ENCODE peak calls at places on chromosome 21, in ten cellular contexts. One of them, this sample, is unnamed.

GRCh38 chr21:32173106-32173755 is 105.6 kb downstream of the MIS18A start:
- DNase-seq in SHP77 treated with DMSO at 0.1 percent for 48 hours: no peak
- DNase-seq in nucleus accumbens: no peak
- DNase-seq in LHCN-M2: no peak
- DNase-seq in stimulated activated CD4-positive, alpha-beta T cell treated with anti-CD3 and anti-CD28 coated beads, Interleukin-4, amount 100 ng/mL, for 48 hours: no peak
- DNase-seq in coronary artery: no peak
- DNase-seq in SK-N-DZ: no peak
- DNase-seq in adrenal gland: no peak
- DNase-seq in GM04503: peak; percentile 1
- DNase-seq in skeletal muscle cell: no peak
- DNase-seq in this sample: no peak

GRCh38 chr21:37762606-37763005 is 153.7 kb downstream of the KCNJ6 start:
- DNase-seq in adrenal gland: no peak
- DNase-seq in skeletal muscle cell: peak; percentile 19
- DNase-seq in coronary artery: peak; percentile 62
- DNase-seq in LHCN-M2: peak; percentile 79
- DNase-seq in SHP77 treated with DMSO at 0.1 percent for 48 hours: no peak
- DNase-seq in GM04503: no peak
- DNase-seq in SK-N-DZ: no peak
- DNase-seq in nucleus accumbens: no peak
- DNase-seq in stimulated activated CD4-positive, alpha-beta T cell treated with anti-CD3 and anti-CD28 coated beads, Interleukin-4, amount 100 ng/mL, for 48 hours: no peak
- DNase-seq in this sample: no peak

GRCh38 chr21:46184625-46185555 is 631 bp upstream of the SPATC1L start:
- DNase-seq in skeletal muscle cell: peak; percentile 56
- DNase-seq in LHCN-M2: peak; percentile 72
- DNase-seq in stimulated activated CD4-positive, alpha-beta T cell treated with anti-CD3 and anti-CD28 coated beads, Interleukin-4, amount 100 ng/mL, for 48 hours: peak; percentile 53
- DNase-seq in SK-N-DZ: peak; percentile 86
- DNase-seq in nucleus accumbens: peak; percentile 74
- DNase-seq in SHP77 treated with DMSO at 0.1 percent for 48 hours: peak; percentile 66
- DNase-seq in coronary artery: peak; percentile 85
- DNase-seq in adrenal gland: peak; percentile 83
- DNase-seq in GM04503: peak; percentile 56
- DNase-seq in this sample: peak; percentile 89

GRCh38 chr21:44767834-44768831 is 33.5 kb downstream of the UBE2G2 start:
- DNase-seq in SK-N-DZ: peak; percentile 10
- DNase-seq in GM04503: no peak
- DNase-seq in LHCN-M2: no peak
- DNase-seq in nucleus accumbens: no peak
- DNase-seq in skeletal muscle cell: no peak
- DNase-seq in adrenal gland: no peak
- DNase-seq in coronary artery: peak; percentile 53
- DNase-seq in stimulated activated CD4-positive, alpha-beta T cell treated with anti-CD3 and anti-CD28 coated beads, Interleukin-4, amount 100 ng/mL, for 48 hours: no peak
- DNase-seq in SHP77 treated with DMSO at 0.1 percent for 48 hours: no peak
- DNase-seq in this sample: no peak

GRCh38 chr21:39781331-39781730 is 36.3 kb downstream of the IGSF5 start:
- DNase-seq in GM04503: no peak
- DNase-seq in SK-N-DZ: no peak
- DNase-seq in nucleus accumbens: no peak
- DNase-seq in adrenal gland: no peak
- DNase-seq in coronary artery: no peak
- DNase-seq in LHCN-M2: no peak
- DNase-seq in stimulated activated CD4-positive, alpha-beta T cell treated with anti-CD3 and anti-CD28 coated beads, Interleukin-4, amount 100 ng/mL, for 48 hours: no peak
- DNase-seq in skeletal muscle cell: no peak
- DNase-seq in SHP77 treated with DMSO at 0.1 percent for 48 hours: no peak
- DNase-seq in this sample: no peak

GRCh38 chr21:40507978-40508377 is 339.0 kb downstream of the DSCAM start:
- DNase-seq in adrenal gland: no peak
- DNase-seq in LHCN-M2: no peak
- DNase-seq in SHP77 treated with DMSO at 0.1 percent for 48 hours: no peak
- DNase-seq in nucleus accumbens: no peak
- DNase-seq in SK-N-DZ: no peak
- DNase-seq in skeletal muscle cell: no peak
- DNase-seq in GM04503: no peak
- DNase-seq in coronary artery: no peak
- DNase-seq in stimulated activated CD4-positive, alpha-beta T cell treated with anti-CD3 and anti-CD28 coated beads, Interleukin-4, amount 100 ng/mL, for 48 hours: no peak
- DNase-seq in this sample: no peak

GRCh38 chr21:25062061-25062460 is 545.2 kb downstream of the MRPL39 start:
- DNase-seq in nucleus accumbens: no peak
- DNase-seq in skeletal muscle cell: no peak
- DNase-seq in GM04503: no peak
- DNase-seq in SHP77 treated with DMSO at 0.1 percent for 48 hours: no peak
- DNase-seq in LHCN-M2: no peak
- DNase-seq in coronary artery: no peak
- DNase-seq in stimulated activated CD4-positive, alpha-beta T cell treated with anti-CD3 and anti-CD28 coated beads, Interleukin-4, amount 100 ng/mL, for 48 hours: no peak
- DNase-seq in SK-N-DZ: no peak
- DNase-seq in adrenal gland: no peak
- DNase-seq in this sample: no peak

GRCh38 chr21:37370152-37371040 is 3.8 kb downstream of the DYRK1A start:
- DNase-seq in coronary artery: no peak
- DNase-seq in stimulated activated CD4-positive, alpha-beta T cell treated with anti-CD3 and anti-CD28 coated beads, Interleukin-4, amount 100 ng/mL, for 48 hours: no peak
- DNase-seq in skeletal muscle cell: peak; percentile 38
- DNase-seq in SK-N-DZ: no peak
- DNase-seq in adrenal gland: no peak
- DNase-seq in LHCN-M2: no peak
- DNase-seq in SHP77 treated with DMSO at 0.1 percent for 48 hours: no peak
- DNase-seq in GM04503: no peak
- DNase-seq in nucleus accumbens: no peak
- DNase-seq in this sample: no peak

GRCh38 chr21:38478782-38479181 is 19.5 kb downstream of the ERG start:
- DNase-seq in stimulated activated CD4-positive, alpha-beta T cell treated with anti-CD3 and anti-CD28 coated beads, Interleukin-4, amount 100 ng/mL, for 48 hours: no peak
- DNase-seq in SHP77 treated with DMSO at 0.1 percent for 48 hours: no peak
- DNase-seq in skeletal muscle cell: no peak
- DNase-seq in SK-N-DZ: no peak
- DNase-seq in nucleus accumbens: no peak
- DNase-seq in LHCN-M2: no peak
- DNase-seq in coronary artery: no peak
- DNase-seq in GM04503: no peak
- DNase-seq in adrenal gland: no peak
- DNase-seq in this sample: no peak

GRCh38 chr21:42218836-42219605 is at the start of gene ABCG1:
- DNase-seq in stimulated activated CD4-positive, alpha-beta T cell treated with anti-CD3 and anti-CD28 coated beads, Interleukin-4, amount 100 ng/mL, for 48 hours: peak; percentile 32
- DNase-seq in nucleus accumbens: peak; percentile 54
- DNase-seq in coronary artery: no peak
- DNase-seq in LHCN-M2: no peak
- DNase-seq in SHP77 treated with DMSO at 0.1 percent for 48 hours: no peak
- DNase-seq in GM04503: no peak
- DNase-seq in adrenal gland: peak; percentile 80
- DNase-seq in skeletal muscle cell: no peak
- DNase-seq in SK-N-DZ: no peak
- DNase-seq in this sample: no peak

GRCh38 chr21:19501115-19501514 is 1097.5 kb upstream of the TMPRSS15 start:
- DNase-seq in LHCN-M2: no peak
- DNase-seq in skeletal muscle cell: no peak
- DNase-seq in SHP77 treated with DMSO at 0.1 percent for 48 hours: no peak
- DNase-seq in adrenal gland: no peak
- DNase-seq in SK-N-DZ: no peak
- DNase-seq in coronary artery: no peak
- DNase-seq in GM04503: no peak
- DNase-seq in stimulated activated CD4-positive, alpha-beta T cell treated with anti-CD3 and anti-CD28 coated beads, Interleukin-4, amount 100 ng/mL, for 48 hours: no peak
- DNase-seq in nucleus accumbens: no peak
- DNase-seq in this sample: no peak

GRCh38 chr21:42862774-42863503 is 16.4 kb downstream of the WDR4 start:
- DNase-seq in SK-N-DZ: no peak
- DNase-seq in GM04503: no peak
- DNase-seq in LHCN-M2: no peak
- DNase-seq in SHP77 treated with DMSO at 0.1 percent for 48 hours: no peak
- DNase-seq in nucleus accumbens: no peak
- DNase-seq in skeletal muscle cell: no peak
- DNase-seq in adrenal gland: no peak
- DNase-seq in coronary artery: no peak
- DNase-seq in stimulated activated CD4-positive, alpha-beta T cell treated with anti-CD3 and anti-CD28 coated beads, Interleukin-4, amount 100 ng/mL, for 48 hours: no peak
- DNase-seq in this sample: no peak

GRCh38 chr21:42495027-42495426 is 997 bp downstream of the RSPH1 start:
- DNase-seq in skeletal muscle cell: no peak
- DNase-seq in LHCN-M2: no peak
- DNase-seq in GM04503: no peak
- DNase-seq in SHP77 treated with DMSO at 0.1 percent for 48 hours: no peak
- DNase-seq in SK-N-DZ: no peak
- DNase-seq in stimulated activated CD4-positive, alpha-beta T cell treated with anti-CD3 and anti-CD28 coated beads, Interleukin-4, amount 100 ng/mL, for 48 hours: no peak
- DNase-seq in coronary artery: no peak
- DNase-seq in nucleus accumbens: no peak
- DNase-seq in adrenal gland: no peak
- DNase-seq in this sample: no peak

GRCh38 chr21:44456207-44456914 is 1.1 kb downstream of the LRRC3 start:
- DNase-seq in stimulated activated CD4-positive, alpha-beta T cell treated with anti-CD3 and anti-CD28 coated beads, Interleukin-4, amount 100 ng/mL, for 48 hours: no peak
- DNase-seq in nucleus accumbens: no peak
- DNase-seq in SK-N-DZ: no peak
- DNase-seq in coronary artery: no peak
- DNase-seq in GM04503: no peak
- DNase-seq in SHP77 treated with DMSO at 0.1 percent for 48 hours: no peak
- DNase-seq in adrenal gland: no peak
- DNase-seq in LHCN-M2: no peak
- DNase-seq in skeletal muscle cell: no peak
- DNase-seq in this sample: no peak

GRCh38 chr21:32233055-32233546 is 45.7 kb downstream of the MIS18A start:
- DNase-seq in stimulated activated CD4-positive, alpha-beta T cell treated with anti-CD3 and anti-CD28 coated beads, Interleukin-4, amount 100 ng/mL, for 48 hours: no peak
- DNase-seq in nucleus accumbens: no peak
- DNase-seq in GM04503: no peak
- DNase-seq in LHCN-M2: no peak
- DNase-seq in SK-N-DZ: no peak
- DNase-seq in SHP77 treated with DMSO at 0.1 percent for 48 hours: no peak
- DNase-seq in coronary artery: no peak
- DNase-seq in skeletal muscle cell: no peak
- DNase-seq in adrenal gland: no peak
- DNase-seq in this sample: no peak

GRCh38 chr21:35222541-35222941 is 173.4 kb upstream of the RUNX1 start:
- DNase-seq in SHP77 treated with DMSO at 0.1 percent for 48 hours: no peak
- DNase-seq in stimulated activated CD4-positive, alpha-beta T cell treated with anti-CD3 and anti-CD28 coated beads, Interleukin-4, amount 100 ng/mL, for 48 hours: no peak
- DNase-seq in GM04503: no peak
- DNase-seq in LHCN-M2: peak; percentile 22
- DNase-seq in skeletal muscle cell: no peak
- DNase-seq in coronary artery: no peak
- DNase-seq in SK-N-DZ: no peak
- DNase-seq in adrenal gland: no peak
- DNase-seq in nucleus accumbens: no peak
- DNase-seq in this sample: no peak

GRCh38 chr21:24367936-24368335 is 1239.3 kb downstream of the MRPL39 start:
- DNase-seq in SK-N-DZ: no peak
- DNase-seq in adrenal gland: no peak
- DNase-seq in stimulated activated CD4-positive, alpha-beta T cell treated with anti-CD3 and anti-CD28 coated beads, Interleukin-4, amount 100 ng/mL, for 48 hours: no peak
- DNase-seq in skeletal muscle cell: no peak
- DNase-seq in coronary artery: no peak
- DNase-seq in GM04503: no peak
- DNase-seq in nucleus accumbens: no peak
- DNase-seq in SHP77 treated with DMSO at 0.1 percent for 48 hours: no peak
- DNase-seq in LHCN-M2: no peak
- DNase-seq in this sample: no peak

GRCh38 chr21:42083361-42083690 is 12.2 kb downstream of the UMODL1 start:
- DNase-seq in SK-N-DZ: no peak
- DNase-seq in stimulated activated CD4-positive, alpha-beta T cell treated with anti-CD3 and anti-CD28 coated beads, Interleukin-4, amount 100 ng/mL, for 48 hours: no peak
- DNase-seq in LHCN-M2: no peak
- DNase-seq in skeletal muscle cell: no peak
- DNase-seq in coronary artery: no peak
- DNase-seq in adrenal gland: no peak
- DNase-seq in SHP77 treated with DMSO at 0.1 percent for 48 hours: no peak
- DNase-seq in GM04503: no peak
- DNase-seq in nucleus accumbens: no peak
- DNase-seq in this sample: no peak